ENCODE peak calls at places on chromosomes 1 and 21, in six cellular contexts. J is IMR-90, Y is A549, C is heart left ventricle, M is NB4, Q is body of pancreas. O is an unnamed sample.

GRCh38 chr1:9166289-9167235 is 37.7 kb upstream of the GPR157 start:
- DNase-seq in M (no peak), Y (no peak), C (peak; percentile 37), J (peak; percentile 89), Q (no peak), O (no peak)

GRCh38 chr1:190046231-190046630 is 431.4 kb downstream of the BRINP3 start:
- DNase-seq in Q (no peak), M (no peak), C (no peak), J (no peak), Y (no peak), O (no peak)

GRCh38 chr1:160046494-160047115 is 14.8 kb upstream of the PIGM start:
- DNase-seq in Y (peak; percentile 26), C (peak; percentile 67), M (peak; percentile 54), Q (peak; percentile 79), J (peak; percentile 21), O (peak; percentile 40)

GRCh38 chr1:71351438-71351837 is 270.6 kb upstream of the ZRANB2 start:
- DNase-seq in Q (no peak), M (no peak), Y (no peak), J (peak; percentile 81), C (no peak), O (no peak)

GRCh38 chr1:16440150-16440479 is 409 bp upstream of the NECAP2 start:
- DNase-seq in M (no peak), C (peak; percentile 8), J (no peak), Q (no peak), Y (no peak), O (peak; percentile 16)

GRCh38 chr1:184535191-184535970 is 148.6 kb downstream of the C1orf21 start:
- DNase-seq in Y (no peak), C (no peak), Q (no peak), M (no peak), J (peak; percentile 51), O (no peak)

GRCh38 chr1:51842255-51842654 is 36.3 kb downstream of the NRDC start:
- DNase-seq in J (no peak), Q (no peak), M (no peak), C (no peak), Y (no peak), O (no peak)

GRCh38 chr1:71093938-71094337 is 13.1 kb upstream of the ZRANB2 start:
- DNase-seq in C (no peak), M (peak; percentile 21), Q (no peak), J (peak; percentile 45), Y (peak; percentile 16), O (no peak)

GRCh38 chr1:153352523-153352922 is 3.9 kb upstream of the PGLYRP4 start:
- DNase-seq in J (peak; percentile 62), Q (peak; percentile 70), Y (peak; percentile 69), M (peak; percentile 75), C (peak; percentile 73), O (no peak)

GRCh38 chr21:34024382-34024693 is 49.0 kb upstream of the MRPS6 start:
- DNase-seq in Q (no peak), C (no peak), M (no peak), J (no peak), Y (no peak), O (no peak)

GRCh38 chr21:37300114-37300746 is 33.1 kb upstream of the VPS26C start:
- DNase-seq in C (no peak), J (no peak), Y (no peak), Q (no peak), M (no peak), O (no peak)

GRCh38 chr1:10789392-10790154 is 6.9 kb downstream of the CASZ1 start:
- DNase-seq in C (no peak), J (no peak), Q (no peak), M (no peak), Y (no peak), O (no peak)

DNA sequence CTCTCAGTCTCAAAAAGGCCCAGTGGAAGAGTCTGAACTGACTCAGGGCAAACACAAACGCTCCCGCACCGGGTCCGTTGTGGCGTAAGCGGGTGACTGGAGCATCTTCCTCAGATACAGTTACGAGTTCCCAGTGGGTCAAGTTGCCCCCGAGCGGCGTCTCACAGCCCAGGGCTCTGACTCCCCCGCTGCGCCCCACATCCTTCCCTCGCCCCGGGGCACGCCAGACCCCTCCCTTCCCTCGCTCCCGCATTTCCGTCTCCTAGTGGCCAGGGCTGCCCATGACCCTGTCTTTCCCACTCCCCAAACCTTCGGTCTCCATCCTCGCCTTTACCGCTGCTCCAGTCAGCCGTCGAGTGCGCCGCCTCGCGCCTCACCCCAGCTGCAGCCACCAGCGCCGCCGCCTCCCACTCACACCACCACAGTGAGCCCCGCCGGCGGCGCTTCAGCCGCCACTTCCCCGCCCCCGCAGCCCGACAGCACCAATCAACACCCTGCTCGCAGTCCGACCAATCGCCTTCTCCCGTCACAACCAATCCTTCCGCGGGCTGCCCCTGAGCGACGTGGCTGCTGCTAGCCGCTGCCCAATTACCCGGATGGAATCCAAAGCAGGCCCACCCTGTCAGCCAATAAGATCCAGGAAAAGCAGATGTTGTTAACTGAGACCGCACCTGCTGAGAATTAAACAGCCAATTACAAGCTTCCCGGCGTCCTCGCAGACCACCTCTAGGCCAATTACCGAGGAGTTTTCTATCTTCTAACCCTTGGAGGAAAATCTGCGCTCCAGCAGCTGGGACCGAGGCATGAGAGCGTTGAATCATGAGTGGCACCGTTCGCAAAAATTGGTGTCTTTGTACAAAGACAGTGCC is at the start of gene TDRKH:
- DNase-seq in Y (peak; percentile 99), Q (peak; percentile 99), J (peak; percentile 99), C (peak; percentile 98), M (peak; percentile 99), O (peak; percentile 100)
- TF ChIP-seq CTCF in Y (peak; percentile 11), Q (peak; percentile 49), J (peak; percentile 26), C (peak; percentile 23), M (no peak), O (no peak)

GRCh38 chr1:54272772-54273091 is 72.8 kb downstream of the MRPL37 start:
- DNase-seq in M (no peak), J (no peak), C (no peak), Q (no peak), Y (no peak), O (no peak)
- TF ChIP-seq POLR2A in M (no peak), J (peak; percentile 15), C (no peak), Q (no peak), Y (no peak), O (no peak)

GRCh38 chr1:179969962-179970361 is 15.4 kb downstream of the CEP350 start:
- DNase-seq in Y (no peak), C (no peak), J (no peak), Q (no peak), M (no peak), O (no peak)

GRCh38 chr1:179968284-179968993 is 13.8 kb downstream of the CEP350 start:
- DNase-seq in C (no peak), Q (no peak), M (no peak), Y (no peak), J (no peak), O (no peak)

GRCh38 chr1:179973198-179974114 is 18.8 kb downstream of the CEP350 start:
- DNase-seq in C (no peak), M (peak; percentile 24), J (no peak), Q (no peak), Y (no peak), O (no peak)

GRCh38 chr1:179968994-179969919 is 14.6 kb downstream of the CEP350 start:
- DNase-seq in J (no peak), Q (no peak), Y (no peak), M (peak; percentile 24), C (no peak), O (peak; percentile 32)

DNA sequence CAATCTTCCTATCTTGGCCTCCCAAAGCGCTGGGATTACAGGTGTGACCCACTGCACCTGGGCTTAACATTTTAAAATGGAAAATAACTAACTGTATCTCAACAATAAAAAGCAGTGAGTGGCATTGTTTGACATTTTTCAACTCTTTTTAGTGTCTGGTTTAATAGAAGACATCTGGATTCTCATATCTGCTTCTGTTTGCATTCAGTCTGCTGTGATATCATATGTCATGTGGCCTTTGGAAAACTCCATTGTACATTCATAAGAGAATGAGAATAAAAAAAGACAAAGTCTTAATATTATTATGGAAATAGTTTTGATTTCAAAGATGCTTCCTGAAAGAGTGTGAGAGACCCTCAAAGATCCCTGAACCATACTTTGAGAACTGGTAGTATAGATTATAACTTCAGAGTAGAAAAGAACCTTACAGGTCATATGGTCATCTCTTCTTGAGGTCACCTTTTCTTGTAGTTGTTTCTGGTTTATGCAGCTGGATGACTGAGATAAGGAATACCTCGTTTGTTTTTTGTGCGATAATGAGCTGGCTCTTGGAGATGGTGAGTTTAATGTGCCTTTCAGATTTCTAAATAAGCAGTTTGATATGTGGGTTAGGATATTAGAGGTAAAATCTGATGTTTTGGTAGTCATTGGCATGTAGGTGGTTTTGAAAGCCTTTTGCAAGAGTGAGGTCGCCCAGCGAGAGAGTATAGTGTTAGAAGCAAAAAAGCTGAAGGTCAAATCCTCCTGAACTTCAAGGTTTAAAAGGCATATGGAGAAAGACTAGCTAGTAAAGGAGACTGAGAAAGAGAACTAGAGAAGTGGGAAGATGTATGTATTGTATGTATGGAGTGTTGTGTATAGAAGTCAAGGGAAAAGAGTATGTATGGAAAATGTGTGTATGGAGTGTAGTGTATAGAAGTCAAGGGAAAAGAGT is 17.2 kb downstream of the CEP350 start:
- DNase-seq in C (no peak), J (peak; percentile 31), M (no peak), Y (no peak), Q (no peak), O (no peak)
- H3K4me3 ChIP-seq in C (no peak overlapping the region), J (no peak overlapping the region), M (no peak overlapping the region), Y (no peak overlapping the region), Q (no peak overlapping the region), O (no peak overlapping the region)

GRCh38 chr1:50048791-50049190 is 25.0 kb upstream of the AGBL4 start:
- DNase-seq in C (no peak), Q (no peak), Y (no peak), J (no peak), M (no peak), O (no peak)

GRCh38 chr1:50047916-50048694 is 24.4 kb upstream of the AGBL4 start:
- DNase-seq in Q (peak; percentile 12), Y (peak; percentile 19), C (peak; percentile 56), M (no peak), J (no peak), O (peak; percentile 85)
- TF ChIP-seq CTCF in Q (peak; percentile 23), Y (peak; percentile 12), C (no peak), M (no peak), J (no peak), O (no peak)

GRCh38 chr1:1001631-1002300 is 1.9 kb upstream of the HES4 start:
- DNase-seq in C (peak; percentile 90), Q (peak; percentile 72), M (peak; percentile 63), Y (peak; percentile 79), J (peak; percentile 51), O (peak; percentile 95)

GRCh38 chr1:1001057-1001630 is 1.2 kb upstream of the HES4 start:
- DNase-seq in Q (no peak), M (no peak), J (no peak), Y (no peak), C (peak; percentile 63), O (peak; percentile 86)

GRCh38 chr1:999797-1000356 is at the start of gene HES4:
- DNase-seq in M (peak; percentile 37), J (peak; percentile 90), Y (peak; percentile 92), C (peak; percentile 95), Q (peak; percentile 91), O (peak; percentile 97)

GRCh38 chr1:998905-999796 is 746 bp downstream of the HES4 start:
- DNase-seq in M (peak; percentile 31), C (peak; percentile 74), J (peak; percentile 41), Y (no peak), Q (no peak), O (no peak)

GRCh38 chr1:1000357-1001056 is 610 bp upstream of the HES4 start:
- DNase-seq in M (peak; percentile 46), C (peak; percentile 89), Y (peak; percentile 95), J (peak; percentile 89), Q (peak; percentile 78), O (peak; percentile 96)
- TF ChIP-seq POLR2A in M (no peak), C (no peak), Y (peak; percentile 32), J (peak; percentile 2), Q (peak; percentile 28), O (no peak)